ENCODE peak calls at places on chromosome 14, in four cellular contexts. C is H9, Y is IMR-90, N is H1. R is an unnamed sample.

GRCh38 chr14:44945264-44945663 is 16.5 kb downstream of the KLHL28 start:
- DNase-seq in C (no peak), Y (peak; percentile 88), N (no peak), R (no peak)

GRCh38 chr14:22159049-22159448 is 430.0 kb downstream of the DAD1 start:
- DNase-seq in C (no peak), Y (no peak), N (no peak), R (no peak)

GRCh38 chr14:65263161-65263788 is 149.3 kb upstream of the FUT8 start:
- DNase-seq in C (no peak), Y (peak; percentile 61), N (no peak), R (no peak)

GRCh38 chr14:57057803-57058202 is 210.9 kb downstream of the EXOC5 start:
- DNase-seq in C (no peak), Y (no peak), N (no peak), R (peak; percentile 72)

GRCh38 chr14:80003138-80003537 is 208.2 kb downstream of the DIO2 start:
- DNase-seq in C (no peak), Y (peak; percentile 67), N (no peak), R (no peak)

GRCh38 chr14:33369972-33370371 is 431.3 kb downstream of the NPAS3 start:
- DNase-seq in C (no peak), Y (no peak), N (no peak), R (no peak)

GRCh38 chr14:55317503-55317902 is 46.3 kb downstream of the FBXO34 start:
- DNase-seq in C (no peak), Y (no peak), N (no peak), R (no peak)

GRCh38 chr14:65729547-65729946 is 317.0 kb downstream of the FUT8 start:
- DNase-seq in C (no peak), Y (no peak), N (no peak), R (no peak)

GRCh38 chr14:92004062-92004461 is 35.8 kb downstream of the TRIP11 start:
- DNase-seq in C (no peak), Y (peak; percentile 34), N (no peak), R (no peak)

GRCh38 chr14:100406505-100407131 is 83.5 kb downstream of the SLC25A47 start:
- DNase-seq in C (no peak), Y (peak; percentile 32), N (no peak), R (no peak)

GRCh38 chr14:100622234-100622633 is 35.0 kb upstream of the BEGAIN start:
- DNase-seq in C (no peak), Y (no peak), N (no peak), R (no peak)

GRCh38 chr14:51533160-51533559 is 118.5 kb upstream of the FRMD6 start:
- DNase-seq in C (no peak), Y (peak; percentile 86), N (no peak), R (no peak)

GRCh38 chr14:69246331-69246730 is 13.6 kb upstream of the GALNT16 start:
- DNase-seq in C (no peak), Y (no peak), N (no peak), R (no peak)

GRCh38 chr14:80605536-80605935 is 336.0 kb downstream of the CEP128 start:
- DNase-seq in C (no peak), Y (no peak), N (no peak), R (no peak)

GRCh38 chr14:99684356-99684952 is 356 bp downstream of the CYP46A1 start:
- DNase-seq in C (no peak), Y (peak; percentile 8), N (no peak), R (peak; percentile 32)

GRCh38 chr14:101590062-101590461 is 28.8 kb downstream of the DIO3 start:
- DNase-seq in C (no peak), Y (no peak), N (no peak), R (no peak)

GRCh38 chr14:35534130-35534883 is at the start of gene INSM2:
- DNase-seq in C (no peak), Y (peak; percentile 5), N (no peak), R (peak; percentile 2)

GRCh38 chr14:68784298-68784910 is 8.5 kb downstream of the ZFP36L1 start:
- DNase-seq in C (no peak), Y (no peak), N (no peak), R (no peak)

GRCh38 chr14:51780741-51781140 is 79.7 kb upstream of the GNG2 start:
- DNase-seq in C (no peak), Y (peak; percentile 42), N (no peak), R (peak; percentile 19)

GRCh38 chr14:68947802-68948201 is 31.3 kb downstream of the ACTN1 start:
- DNase-seq in C (no peak), Y (peak; percentile 42), N (no peak), R (peak; percentile 57)

GRCh38 chr14:32263939-32264567 is 61.0 kb upstream of the RNU6-8 start:
- DNase-seq in C (no peak), Y (no peak), N (no peak), R (no peak)

GRCh38 chr14:24072436-24072835 is 1.1 kb downstream of the CPNE6 start:
- DNase-seq in C (no peak), Y (no peak), N (no peak), R (no peak)

GRCh38 chr14:23147676-23148075 is 28.6 kb upstream of the CEBPE start:
- DNase-seq in C (no peak), Y (peak; percentile 42), N (no peak), R (no peak)

GRCh38 chr14:96104469-96105057 is 65.4 kb downstream of the C14orf132 start:
- DNase-seq in C (no peak), Y (peak; percentile 100), N (no peak), R (no peak)

GRCh38 chr14:60981626-60982455 is 796 bp downstream of the SLC38A6 start:
- DNase-seq in C (no peak), Y (peak; percentile 94), N (no peak), R (peak; percentile 71)

GRCh38 chr14:93752980-93753561 is 35.2 kb downstream of the PRIMA1 start:
- DNase-seq in C (no peak), Y (no peak), N (no peak), R (no peak)

GRCh38 chr14:106174206-106174605 is 647.8 kb downstream of the TMEM121 start:
- DNase-seq in C (no peak), Y (no peak), N (no peak), R (no peak)

GRCh38 chr14:32818576-32818975 is 120.1 kb upstream of the NPAS3 start:
- DNase-seq in C (no peak), Y (no peak), N (no peak), R (no peak)

GRCh38 chr14:61587397-61587713 is 108.0 kb upstream of the HIF1A start:
- DNase-seq in C (no peak), Y (no peak), N (no peak), R (no peak)

GRCh38 chr14:50520947-50521815 is 11.2 kb downstream of the MAP4K5 start:
- DNase-seq in C (no peak), Y (peak; percentile 95), N (no peak), R (no peak)

GRCh38 chr14:52315355-52315718 is 1.2 kb downstream of the PTGER2 start:
- DNase-seq in C (no peak), Y (peak; percentile 39), N (no peak), R (peak; percentile 6)

DNA sequence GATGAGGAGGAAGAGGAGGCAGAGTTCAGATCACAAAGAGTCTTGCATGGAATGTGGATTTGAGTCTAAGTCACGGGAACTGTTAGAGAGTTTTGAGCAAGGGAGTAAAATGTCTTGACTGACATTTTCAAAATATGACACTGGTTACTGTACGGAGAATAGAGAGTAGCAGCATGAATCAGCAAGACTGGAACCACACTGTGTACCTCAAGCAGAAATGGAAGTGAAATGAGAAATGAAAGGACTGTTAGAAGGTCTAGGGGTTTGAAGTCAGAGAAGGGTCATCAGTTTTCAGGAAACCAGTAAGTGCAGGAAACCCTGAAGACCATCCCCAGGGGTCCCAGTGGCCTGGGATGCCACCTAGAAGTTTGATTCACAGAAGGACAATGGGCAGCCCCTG is 236.3 kb downstream of the GALC start:
- DNase-seq in C (no peak), Y (no peak), N (no peak), R (no peak)
- H4K8ac ChIP-seq in C (no peak overlapping the region), Y (no peak overlapping the region), N (no peak overlapping the region), R (no peak overlapping the region)

GRCh38 chr14:39765676-39766075 is 333.4 kb upstream of the FBXO33 start:
- DNase-seq in C (no peak), Y (no peak), N (no peak), R (no peak)
- H4K5ac ChIP-seq in C (no peak overlapping the region), Y (no peak overlapping the region), N (no peak overlapping the region), R (no peak overlapping the region)

GRCh38 chr14:104590240-104590965 is 10.8 kb downstream of the C14orf180 start:
- DNase-seq in C (no peak), Y (no peak), N (no peak), R (no peak)
- H2BK5ac ChIP-seq in C (no peak overlapping the region), Y (no peak overlapping the region), N (no peak overlapping the region), R (no peak overlapping the region)

GRCh38 chr14:90616881-90617280 is 199.3 kb downstream of the TTC7B start:
- DNase-seq in C (no peak), Y (peak; percentile 34), N (no peak), R (no peak)
- H4K8ac ChIP-seq in C (no peak overlapping the region), Y (no peak overlapping the region), N (no peak overlapping the region), R (no peak overlapping the region)

GRCh38 chr14:62844546-62844945 is 200.7 kb downstream of the KCNH5 start:
- DNase-seq in C (no peak), Y (no peak), N (no peak), R (no peak)

DNA sequence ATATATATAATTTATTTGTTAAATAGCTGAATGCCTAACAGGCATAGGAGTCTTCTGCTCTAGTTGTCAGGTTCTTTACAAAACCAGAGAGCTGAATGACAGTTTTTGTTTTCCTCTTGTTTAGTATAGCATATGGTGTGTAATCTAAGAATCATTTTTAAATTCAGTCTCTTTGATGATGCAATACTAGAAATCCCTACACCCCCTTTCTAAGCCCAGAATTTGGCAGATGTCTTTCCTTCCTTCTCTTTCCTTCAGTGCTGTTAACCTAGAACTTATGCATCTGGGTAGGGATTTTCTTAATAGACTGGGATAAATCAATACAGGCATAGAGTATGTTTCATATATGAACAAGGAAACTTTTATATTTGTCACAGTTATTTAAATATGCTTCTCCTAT is 198.1 kb downstream of the KCNH5 start:
- DNase-seq in C (no peak), Y (peak; percentile 5), N (no peak), R (no peak)
- H4K5ac ChIP-seq in C (no peak overlapping the region), Y (no peak overlapping the region), N (no peak overlapping the region), R (no peak overlapping the region)

GRCh38 chr14:72809063-72809462 is 84.8 kb downstream of the DPF3 start:
- DNase-seq in C (no peak), Y (no peak), N (no peak), R (no peak)
- H2BK5ac ChIP-seq in C (no peak overlapping the region), Y (no peak overlapping the region), N (no peak overlapping the region), R (no peak overlapping the region)

DNA sequence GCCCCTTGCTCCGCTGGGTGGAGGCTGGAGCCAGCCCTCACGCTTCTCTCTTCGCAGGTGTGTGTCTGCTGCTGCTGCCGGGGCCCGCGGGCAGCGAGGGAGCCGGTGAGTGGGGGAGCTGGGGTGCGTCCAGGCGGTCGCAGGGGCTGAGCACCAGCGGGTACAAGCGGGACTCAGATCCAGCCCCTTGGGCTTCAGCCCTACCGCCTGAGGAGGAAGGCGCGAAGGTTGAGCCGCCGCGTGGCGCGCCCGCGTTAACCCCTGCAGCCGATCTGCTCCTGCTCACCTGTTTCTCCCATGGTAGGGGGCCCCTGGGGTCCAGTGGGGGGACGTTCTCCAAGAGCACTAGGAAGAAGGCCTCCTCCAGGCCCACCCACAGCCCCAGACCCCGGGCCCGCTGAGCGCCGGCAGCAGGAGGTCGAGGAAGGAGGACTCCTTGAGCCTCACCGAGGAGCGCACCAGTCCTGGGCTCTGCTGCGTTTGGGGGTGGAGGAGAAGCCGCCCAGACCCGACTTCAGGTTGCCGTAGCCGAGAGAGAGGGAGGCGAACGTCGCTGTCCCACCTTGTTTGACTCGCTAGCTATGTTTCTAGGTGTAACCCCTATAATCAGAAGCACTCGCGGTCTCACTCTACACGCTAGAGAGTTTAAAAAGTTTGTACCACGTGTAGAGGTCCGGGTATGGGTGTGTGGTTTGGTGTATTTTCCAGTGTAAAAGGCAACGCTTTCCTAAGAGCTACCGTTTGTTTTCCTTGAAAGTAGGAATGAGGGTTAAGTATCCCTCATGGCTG is 834 bp downstream of the COCH start:
- DNase-seq in C (peak; percentile 58), Y (no peak), N (no peak), R (peak; percentile 53)
- H4K8ac ChIP-seq in C (no peak overlapping the region), Y (no peak overlapping the region), N (peak overlapping the region; percentile 89), R (no peak overlapping the region)

R was measured in mesendoderm.